ENCODE peak calls at places on chromosome 10, in ten cellular contexts. One of them, this sample, is unnamed.

GRCh38 chr10:104255244-104255981 is 721 bp downstream of the GSTO1 start:
- DNase-seq in adipocyte: peak
- DNase-seq in CD8-positive, alpha-beta T cell: no peak
- DNase-seq in small intestine: peak
- DNase-seq in PC-3: peak
- DNase-seq in bronchial epithelial cell: peak
- DNase-seq in sigmoid colon: no peak
- DNase-seq in cardiac fibroblast: peak
- DNase-seq in right lobe of liver: no peak
- DNase-seq in heart left ventricle: no peak
- DNase-seq in this sample: peak

GRCh38 chr10:88990528-88991160 is at the start of gene FAS:
- DNase-seq in adipocyte: peak
- DNase-seq in CD8-positive, alpha-beta T cell: peak
- DNase-seq in small intestine: peak
- DNase-seq in PC-3: peak
- DNase-seq in bronchial epithelial cell: peak
- DNase-seq in sigmoid colon: peak
- DNase-seq in cardiac fibroblast: peak
- DNase-seq in right lobe of liver: peak
- DNase-seq in heart left ventricle: peak
- DNase-seq in this sample: peak

GRCh38 chr10:117781216-117781836 is 238.8 kb downstream of the EMX2 start:
- DNase-seq in adipocyte: no peak
- DNase-seq in CD8-positive, alpha-beta T cell: no peak
- DNase-seq in small intestine: no peak
- DNase-seq in PC-3: no peak
- DNase-seq in bronchial epithelial cell: no peak
- DNase-seq in sigmoid colon: no peak
- DNase-seq in cardiac fibroblast: no peak
- DNase-seq in right lobe of liver: no peak
- DNase-seq in heart left ventricle: no peak
- DNase-seq in this sample: no peak

GRCh38 chr10:113099431-113100298 is 149.6 kb downstream of the TCF7L2 start:
- DNase-seq in adipocyte: peak
- DNase-seq in CD8-positive, alpha-beta T cell: no peak
- DNase-seq in small intestine: no peak
- DNase-seq in PC-3: no peak
- DNase-seq in bronchial epithelial cell: peak
- DNase-seq in sigmoid colon: no peak
- DNase-seq in cardiac fibroblast: peak
- DNase-seq in right lobe of liver: no peak
- DNase-seq in heart left ventricle: no peak
- DNase-seq in this sample: peak

GRCh38 chr10:118952493-118953295 is 76.8 kb upstream of the NANOS1 start:
- DNase-seq in adipocyte: no peak
- DNase-seq in CD8-positive, alpha-beta T cell: no peak
- DNase-seq in small intestine: no peak
- DNase-seq in PC-3: no peak
- DNase-seq in bronchial epithelial cell: no peak
- DNase-seq in sigmoid colon: peak
- DNase-seq in cardiac fibroblast: no peak
- DNase-seq in right lobe of liver: no peak
- DNase-seq in heart left ventricle: no peak
- DNase-seq in this sample: no peak

GRCh38 chr10:6279540-6280267 is 77.0 kb downstream of the PFKFB3 start:
- DNase-seq in adipocyte: peak
- DNase-seq in CD8-positive, alpha-beta T cell: no peak
- DNase-seq in small intestine: peak
- DNase-seq in PC-3: peak
- DNase-seq in bronchial epithelial cell: peak
- DNase-seq in sigmoid colon: no peak
- DNase-seq in cardiac fibroblast: peak
- DNase-seq in right lobe of liver: peak
- DNase-seq in heart left ventricle: no peak
- DNase-seq in this sample: peak

GRCh38 chr10:12549297-12549696 is 199.9 kb downstream of the CAMK1D start:
- DNase-seq in adipocyte: no peak
- DNase-seq in CD8-positive, alpha-beta T cell: no peak
- DNase-seq in small intestine: peak
- DNase-seq in PC-3: peak
- DNase-seq in bronchial epithelial cell: no peak
- DNase-seq in sigmoid colon: no peak
- DNase-seq in cardiac fibroblast: no peak
- DNase-seq in right lobe of liver: no peak
- DNase-seq in heart left ventricle: no peak
- DNase-seq in this sample: no peak

GRCh38 chr10:28381465-28381864 is 78.6 kb upstream of the MPP7 start:
- DNase-seq in adipocyte: peak
- DNase-seq in CD8-positive, alpha-beta T cell: no peak
- DNase-seq in small intestine: no peak
- DNase-seq in PC-3: no peak
- DNase-seq in bronchial epithelial cell: peak
- DNase-seq in sigmoid colon: no peak
- DNase-seq in cardiac fibroblast: no peak
- DNase-seq in right lobe of liver: no peak
- DNase-seq in heart left ventricle: no peak
- DNase-seq in this sample: peak

GRCh38 chr10:131187886-131188285 is 123.6 kb downstream of the TCERG1L start:
- DNase-seq in adipocyte: no peak
- DNase-seq in CD8-positive, alpha-beta T cell: no peak
- DNase-seq in small intestine: no peak
- DNase-seq in PC-3: no peak
- DNase-seq in bronchial epithelial cell: no peak
- DNase-seq in sigmoid colon: no peak
- DNase-seq in cardiac fibroblast: no peak
- DNase-seq in right lobe of liver: no peak
- DNase-seq in heart left ventricle: no peak
- DNase-seq in this sample: no peak

GRCh38 chr10:30581779-30582380 is 47.7 kb downstream of the LYZL2 start:
- DNase-seq in adipocyte: peak
- DNase-seq in CD8-positive, alpha-beta T cell: peak
- DNase-seq in small intestine: peak
- DNase-seq in PC-3: peak
- DNase-seq in bronchial epithelial cell: peak
- DNase-seq in sigmoid colon: no peak
- DNase-seq in cardiac fibroblast: peak
- DNase-seq in right lobe of liver: no peak
- DNase-seq in heart left ventricle: no peak
- DNase-seq in this sample: peak

GRCh38 chr10:125340871-125341270 is 180.5 kb upstream of the CTBP2 start:
- DNase-seq in adipocyte: peak
- DNase-seq in CD8-positive, alpha-beta T cell: no peak
- DNase-seq in small intestine: no peak
- DNase-seq in PC-3: no peak
- DNase-seq in bronchial epithelial cell: peak
- DNase-seq in sigmoid colon: no peak
- DNase-seq in cardiac fibroblast: peak
- DNase-seq in right lobe of liver: no peak
- DNase-seq in heart left ventricle: no peak
- DNase-seq in this sample: peak

GRCh38 chr10:130357226-130357625 is 221.0 kb downstream of the GLRX3 start:
- DNase-seq in adipocyte: no peak
- DNase-seq in CD8-positive, alpha-beta T cell: no peak
- DNase-seq in small intestine: no peak
- DNase-seq in PC-3: no peak
- DNase-seq in bronchial epithelial cell: no peak
- DNase-seq in sigmoid colon: peak
- DNase-seq in cardiac fibroblast: no peak
- DNase-seq in right lobe of liver: peak
- DNase-seq in heart left ventricle: no peak
- DNase-seq in this sample: no peak

GRCh38 chr10:79024716-79025112 is 44.1 kb upstream of the ZMIZ1 start:
- DNase-seq in adipocyte: no peak
- DNase-seq in CD8-positive, alpha-beta T cell: no peak
- DNase-seq in small intestine: no peak
- DNase-seq in PC-3: no peak
- DNase-seq in bronchial epithelial cell: no peak
- DNase-seq in sigmoid colon: no peak
- DNase-seq in cardiac fibroblast: no peak
- DNase-seq in right lobe of liver: no peak
- DNase-seq in heart left ventricle: no peak
- DNase-seq in this sample: no peak

GRCh38 chr10:72275351-72276012 is 1.8 kb downstream of the DDIT4 start:
- DNase-seq in adipocyte: peak
- DNase-seq in CD8-positive, alpha-beta T cell: peak
- DNase-seq in small intestine: peak
- DNase-seq in PC-3: no peak
- DNase-seq in bronchial epithelial cell: no peak
- DNase-seq in sigmoid colon: no peak
- DNase-seq in cardiac fibroblast: peak
- DNase-seq in right lobe of liver: peak
- DNase-seq in heart left ventricle: no peak
- DNase-seq in this sample: no peak

GRCh38 chr10:72277996-72278667 is 4.4 kb downstream of the DDIT4 start:
- DNase-seq in adipocyte: peak
- DNase-seq in CD8-positive, alpha-beta T cell: no peak
- DNase-seq in small intestine: peak
- DNase-seq in PC-3: no peak
- DNase-seq in bronchial epithelial cell: no peak
- DNase-seq in sigmoid colon: no peak
- DNase-seq in cardiac fibroblast: peak
- DNase-seq in right lobe of liver: no peak
- DNase-seq in heart left ventricle: no peak
- DNase-seq in this sample: no peak

GRCh38 chr10:72276013-72276387 is 2.3 kb downstream of the DDIT4 start:
- DNase-seq in adipocyte: peak
- DNase-seq in CD8-positive, alpha-beta T cell: peak
- DNase-seq in small intestine: peak
- DNase-seq in PC-3: peak
- DNase-seq in bronchial epithelial cell: peak
- DNase-seq in sigmoid colon: no peak
- DNase-seq in cardiac fibroblast: peak
- DNase-seq in right lobe of liver: peak
- DNase-seq in heart left ventricle: no peak
- DNase-seq in this sample: peak

GRCh38 chr10:72277340-72277995 is 3.7 kb downstream of the DDIT4 start:
- DNase-seq in adipocyte: peak
- DNase-seq in CD8-positive, alpha-beta T cell: no peak
- DNase-seq in small intestine: no peak
- DNase-seq in PC-3: no peak
- DNase-seq in bronchial epithelial cell: no peak
- DNase-seq in sigmoid colon: no peak
- DNase-seq in cardiac fibroblast: no peak
- DNase-seq in right lobe of liver: no peak
- DNase-seq in heart left ventricle: no peak
- DNase-seq in this sample: no peak

DNA sequence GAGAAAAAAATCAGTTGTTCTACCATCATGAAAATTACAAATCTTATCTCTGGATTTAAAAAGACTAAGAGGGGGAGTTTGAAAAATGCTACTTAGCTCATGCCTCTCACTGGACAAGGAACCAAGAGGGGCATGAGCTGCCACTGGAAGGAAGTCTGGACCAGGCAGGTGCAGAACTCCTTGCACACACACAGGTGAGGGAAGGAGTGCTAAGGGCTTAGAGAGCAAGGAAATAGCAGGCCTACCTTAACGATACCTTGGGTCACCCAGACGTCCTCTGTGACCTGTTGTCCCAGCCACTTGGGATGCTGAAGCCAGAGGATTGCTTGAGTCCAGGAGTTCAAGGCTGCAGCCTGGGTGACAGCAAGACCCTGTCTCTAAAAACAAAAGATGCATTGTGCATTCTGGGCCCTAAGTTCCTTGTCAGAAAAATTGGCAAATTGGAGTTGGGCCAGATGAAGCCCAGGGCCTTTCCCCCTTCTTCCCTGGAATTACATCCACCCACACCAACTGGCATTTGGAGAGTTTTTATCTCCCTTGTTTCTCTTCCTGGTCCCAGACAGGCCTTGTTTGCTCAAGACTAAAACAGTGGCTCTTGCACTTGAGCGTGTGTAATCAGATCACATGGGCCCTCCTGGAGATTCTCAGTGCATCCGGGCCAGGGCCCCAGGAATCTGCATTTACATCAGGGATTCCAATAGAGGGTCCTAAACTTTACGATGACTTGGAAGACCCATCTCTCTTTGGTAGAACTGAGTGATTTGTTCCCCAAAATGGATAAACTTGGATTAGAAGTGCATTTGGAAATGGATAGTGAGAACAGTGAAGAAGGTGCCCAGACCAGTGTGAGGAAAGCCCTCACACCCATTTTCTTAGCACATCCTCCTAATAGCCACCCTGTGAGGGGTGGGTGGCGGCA is 3.0 kb downstream of the DDIT4 start:
- DNase-seq in adipocyte: peak
- DNase-seq in CD8-positive, alpha-beta T cell: no peak
- DNase-seq in small intestine: peak
- DNase-seq in PC-3: no peak
- DNase-seq in bronchial epithelial cell: peak
- DNase-seq in sigmoid colon: no peak
- DNase-seq in cardiac fibroblast: peak
- DNase-seq in right lobe of liver: peak
- DNase-seq in heart left ventricle: no peak
- DNase-seq in this sample: peak
- H3K4me3 ChIP-seq in adipocyte: peak
- H3K4me3 ChIP-seq in CD8-positive, alpha-beta T cell: peak
- H3K4me3 ChIP-seq in small intestine: peak
- H3K4me3 ChIP-seq in PC-3: peak
- H3K4me3 ChIP-seq in bronchial epithelial cell: peak
- H3K4me3 ChIP-seq in sigmoid colon: peak
- H3K4me3 ChIP-seq in cardiac fibroblast: peak
- H3K4me3 ChIP-seq in right lobe of liver: peak
- H3K4me3 ChIP-seq in heart left ventricle: peak
- H3K4me3 ChIP-seq in this sample: peak

GRCh38 chr10:102422586-102423129 is 2.0 kb downstream of the FBXL15 start:
- DNase-seq in adipocyte: peak
- DNase-seq in CD8-positive, alpha-beta T cell: peak
- DNase-seq in small intestine: peak
- DNase-seq in PC-3: peak
- DNase-seq in bronchial epithelial cell: peak
- DNase-seq in sigmoid colon: peak
- DNase-seq in cardiac fibroblast: peak
- DNase-seq in right lobe of liver: peak
- DNase-seq in heart left ventricle: peak
- DNase-seq in this sample: peak
- H3K4me3 ChIP-seq in adipocyte: peak
- H3K4me3 ChIP-seq in CD8-positive, alpha-beta T cell: peak
- H3K4me3 ChIP-seq in small intestine: peak
- H3K4me3 ChIP-seq in PC-3: peak
- H3K4me3 ChIP-seq in bronchial epithelial cell: peak
- H3K4me3 ChIP-seq in sigmoid colon: peak
- H3K4me3 ChIP-seq in cardiac fibroblast: peak
- H3K4me3 ChIP-seq in right lobe of liver: peak
- H3K4me3 ChIP-seq in heart left ventricle: peak
- H3K4me3 ChIP-seq in this sample: peak

GRCh38 chr10:101216631-101217425 is 12.4 kb downstream of the LBX1 start:
- DNase-seq in adipocyte: no peak
- DNase-seq in CD8-positive, alpha-beta T cell: no peak
- DNase-seq in small intestine: no peak
- DNase-seq in PC-3: no peak
- DNase-seq in bronchial epithelial cell: no peak
- DNase-seq in sigmoid colon: no peak
- DNase-seq in cardiac fibroblast: no peak
- DNase-seq in right lobe of liver: no peak
- DNase-seq in heart left ventricle: no peak
- DNase-seq in this sample: no peak
- H3K4me3 ChIP-seq in adipocyte: no peak
- H3K4me3 ChIP-seq in CD8-positive, alpha-beta T cell: no peak
- H3K4me3 ChIP-seq in small intestine: no peak
- H3K4me3 ChIP-seq in PC-3: peak
- H3K4me3 ChIP-seq in bronchial epithelial cell: no peak
- H3K4me3 ChIP-seq in sigmoid colon: peak
- H3K4me3 ChIP-seq in cardiac fibroblast: no peak
- H3K4me3 ChIP-seq in right lobe of liver: no peak
- H3K4me3 ChIP-seq in heart left ventricle: no peak
- H3K4me3 ChIP-seq in this sample: no peak

GRCh38 chr10:116271593-116272496 is 1.2 kb downstream of the GFRA1 start:
- DNase-seq in adipocyte: peak
- DNase-seq in CD8-positive, alpha-beta T cell: no peak
- DNase-seq in small intestine: no peak
- DNase-seq in PC-3: no peak
- DNase-seq in bronchial epithelial cell: no peak
- DNase-seq in sigmoid colon: peak
- DNase-seq in cardiac fibroblast: no peak
- DNase-seq in right lobe of liver: peak
- DNase-seq in heart left ventricle: no peak
- DNase-seq in this sample: no peak
- H3K4me3 ChIP-seq in adipocyte: peak
- H3K4me3 ChIP-seq in CD8-positive, alpha-beta T cell: no peak
- H3K4me3 ChIP-seq in small intestine: no peak
- H3K4me3 ChIP-seq in PC-3: no peak
- H3K4me3 ChIP-seq in bronchial epithelial cell: no peak
- H3K4me3 ChIP-seq in sigmoid colon: peak
- H3K4me3 ChIP-seq in cardiac fibroblast: peak
- H3K4me3 ChIP-seq in right lobe of liver: peak
- H3K4me3 ChIP-seq in heart left ventricle: peak
- H3K4me3 ChIP-seq in this sample: peak